ENCODE peak calls at places on chromosomes 13 and 19, in six cellular contexts. I is endodermal cell, S is MM.1S, W is neural progenitor cell, E is HCT116, A is GM23248. X is an unnamed sample.

GRCh38 chr19:4338441-4339350 is at the start of gene STAP2:
- DNase-seq in I (peak), S (peak), W (peak), E (no peak), A (no peak), X (no peak)

GRCh38 chr13:95354680-95355487 is 53.6 kb upstream of the ABCC4 start:
- DNase-seq in I (no peak), S (no peak), W (peak), E (no peak), A (no peak), X (no peak)

GRCh38 chr19:31963741-31964140 is 381.7 kb upstream of the ZNF507 start:
- DNase-seq in I (no peak), S (no peak), W (no peak), E (no peak), A (no peak), X (no peak)

GRCh38 chr19:11142528-11143171 is 12.9 kb downstream of the SPC24 start:
- DNase-seq in I (peak), S (no peak), W (peak), E (peak), A (peak), X (no peak)

GRCh38 chr19:10111405-10111811 is at the start of gene P2RY11:
- DNase-seq in I (no peak), S (no peak), W (no peak), E (no peak), A (no peak), X (peak)

GRCh38 chr13:20425819-20426219 is 99.8 kb downstream of the CRYL1 start:
- DNase-seq in I (no peak), S (no peak), W (no peak), E (no peak), A (no peak), X (peak)

GRCh38 chr13:97298816-97299215 is 76.7 kb downstream of the MBNL2 start:
- DNase-seq in I (no peak), S (no peak), W (no peak), E (no peak), A (peak), X (no peak)

GRCh38 chr13:28117689-28118377 is 17.5 kb upstream of the FLT3 start:
- DNase-seq in I (peak), S (no peak), W (no peak), E (no peak), A (no peak), X (no peak)

GRCh38 chr13:101211261-101211660 is 205.0 kb downstream of the NALCN start:
- DNase-seq in I (no peak), S (no peak), W (no peak), E (no peak), A (peak), X (no peak)

GRCh38 chr13:47087841-47088240 is 191.0 kb upstream of the HTR2A start:
- DNase-seq in I (no peak), S (no peak), W (no peak), E (no peak), A (peak), X (peak)

GRCh38 chr19:30344446-30345425 is 27.4 kb upstream of the ZNF536 start:
- DNase-seq in I (no peak), S (no peak), W (no peak), E (peak), A (peak), X (peak)

GRCh38 chr13:24661713-24662112 is 18.5 kb upstream of the ATP12A start:
- DNase-seq in I (no peak), S (no peak), W (no peak), E (no peak), A (no peak), X (peak)

GRCh38 chr19:33777753-33778088 is 18.9 kb upstream of the KCTD15 start:
- DNase-seq in I (no peak), S (no peak), W (no peak), E (no peak), A (no peak), X (no peak)

GRCh38 chr19:14434157-14434501 is 1.0 kb downstream of the PKN1 start:
- DNase-seq in I (no peak), S (no peak), W (no peak), E (no peak), A (peak), X (peak)

GRCh38 chr13:69109891-69110525 is 997.6 kb upstream of the ATXN8OS start:
- DNase-seq in I (peak), S (no peak), W (peak), E (no peak), A (no peak), X (no peak)

GRCh38 chr19:28401739-28402138 is 811.2 kb downstream of the UQCRFS1 start:
- DNase-seq in I (no peak), S (no peak), W (no peak), E (no peak), A (no peak), X (no peak)

GRCh38 chr13:98664047-98664446 is 87.1 kb upstream of the STK24 start:
- DNase-seq in I (no peak), S (no peak), W (no peak), E (peak), A (peak), X (no peak)

GRCh38 chr13:55439450-55439849 is 1701.3 kb upstream of the PRR20A start:
- DNase-seq in I (no peak), S (no peak), W (peak), E (no peak), A (no peak), X (no peak)

GRCh38 chr13:75181906-75182305 is 300.1 kb downstream of the TBC1D4 start:
- DNase-seq in I (no peak), S (no peak), W (no peak), E (no peak), A (peak), X (no peak)

GRCh38 chr19:51163257-51163656 is 21.2 kb downstream of the SIGLEC7 start:
- DNase-seq in I (peak), S (no peak), W (no peak), E (no peak), A (no peak), X (no peak)

GRCh38 chr13:51009597-51009996 is 100.0 kb downstream of the RNASEH2B start:
- DNase-seq in I (no peak), S (no peak), W (no peak), E (no peak), A (no peak), X (no peak)

GRCh38 chr19:46840157-46840942 is 10.3 kb downstream of the AP2S1 start:
- DNase-seq in I (peak), S (peak), W (peak), E (no peak), A (peak), X (peak)

GRCh38 chr19:41172297-41173164 is 20.5 kb upstream of the CYP2S1 start:
- DNase-seq in I (peak), S (no peak), W (no peak), E (no peak), A (no peak), X (no peak)

GRCh38 chr19:33800012-33800680 is 3.5 kb downstream of the KCTD15 start:
- DNase-seq in I (no peak), S (no peak), W (no peak), E (no peak), A (no peak), X (no peak)

DNA sequence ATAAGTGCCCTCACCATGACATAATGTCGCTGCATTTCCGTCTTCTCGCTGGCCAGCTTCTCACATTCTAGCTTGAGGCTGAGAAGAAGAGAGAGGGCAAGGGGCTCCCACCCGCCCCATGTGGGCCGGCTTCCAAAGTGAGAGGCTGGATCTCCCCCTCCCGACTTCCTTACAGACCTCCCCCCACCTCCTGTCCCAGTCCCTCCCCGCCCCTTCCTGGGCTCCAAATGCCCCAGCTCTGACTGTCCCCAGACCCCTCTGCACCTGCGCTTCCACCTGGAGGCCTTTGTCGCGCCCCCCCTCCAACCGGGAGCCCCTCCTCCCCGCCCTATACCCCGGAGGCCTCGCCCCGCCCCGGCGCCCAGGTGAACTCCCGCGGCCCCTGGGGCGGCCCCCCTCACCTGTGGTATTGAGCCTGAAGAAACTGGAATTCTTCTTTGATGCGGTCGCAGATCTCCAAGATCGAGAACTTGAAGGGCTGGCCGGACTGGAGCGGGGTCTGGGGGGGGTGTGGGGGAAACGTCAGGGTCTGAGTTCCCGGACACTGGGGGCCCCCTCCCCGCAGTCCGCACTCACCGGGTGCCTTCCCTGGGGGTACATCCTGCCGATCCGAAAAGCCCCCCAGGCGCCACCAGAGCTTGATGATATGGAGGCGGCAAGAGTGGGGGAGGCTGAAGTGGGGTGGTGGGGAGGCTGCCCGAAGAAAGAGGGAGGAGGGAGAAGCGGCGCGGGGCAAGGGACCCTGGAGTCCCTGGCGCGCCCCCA is 593 bp downstream of the TLE2 start:
- DNase-seq in I (peak), S (no peak), W (peak), E (no peak), A (no peak), X (no peak)
- H3K4me3 ChIP-seq in I (peak), S (no peak), W (peak), E (peak), A (peak), X (no peak)

GRCh38 chr13:67224148-67224846 is 5.8 kb downstream of the PCDH9 start:
- DNase-seq in I (peak), S (peak), W (peak), E (peak), A (peak), X (peak)

GRCh38 chr13:67223742-67224141 is 6.4 kb downstream of the PCDH9 start:
- DNase-seq in I (no peak), S (no peak), W (no peak), E (no peak), A (no peak), X (no peak)

GRCh38 chr13:67227131-67227983 is 2.8 kb downstream of the PCDH9 start:
- DNase-seq in I (no peak), S (no peak), W (no peak), E (no peak), A (no peak), X (no peak)

GRCh38 chr13:67226686-67227085 is 3.5 kb downstream of the PCDH9 start:
- DNase-seq in I (no peak), S (no peak), W (no peak), E (no peak), A (no peak), X (no peak)

GRCh38 chr13:67225252-67226159 is 4.6 kb downstream of the PCDH9 start:
- DNase-seq in I (no peak), S (no peak), W (peak), E (no peak), A (no peak), X (no peak)
- H3K9ac ChIP-seq in I (no peak), S (no peak), W (no peak), E (no peak), A (no peak), X (no peak)

GRCh38 chr13:48493076-48493765 is 39.7 kb downstream of the RCBTB2 start:
- DNase-seq in I (no peak), S (no peak), W (no peak), E (no peak), A (peak), X (peak)
- H3K4me3 ChIP-seq in I (no peak), S (no peak), W (no peak), E (no peak), A (peak), X (peak)

DNA sequence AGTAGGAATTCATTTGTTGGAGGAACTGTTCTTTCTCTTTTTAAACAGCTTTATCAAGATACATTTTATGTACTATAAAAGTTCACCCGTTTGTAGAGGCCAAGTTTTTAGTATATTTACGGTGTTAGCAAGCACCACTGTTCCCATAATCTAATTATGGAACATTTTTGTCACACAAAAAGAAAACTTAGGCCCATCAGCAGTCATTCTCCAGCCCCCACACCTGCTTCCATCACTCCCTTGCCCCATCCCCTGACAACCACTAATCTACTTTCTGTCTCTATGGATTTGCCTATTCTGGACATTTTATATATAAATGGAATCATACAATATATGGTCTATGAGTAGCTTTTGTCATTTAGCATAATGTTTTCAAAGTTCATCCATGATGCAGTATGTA is 465.0 kb downstream of the DCT start:
- DNase-seq in I (no peak), S (no peak), W (no peak), E (no peak), A (no peak), X (no peak)
- H3K9ac ChIP-seq in I (no peak), S (no peak), W (no peak), E (no peak), A (no peak), X (no peak)